ENCODE peak calls at places on chromosomes 6 and 20, in five cellular contexts. J, E, Y, S and D are unnamed samples.

GRCh38 chr6:33197431-33198048 is 2.9 kb downstream of the RXRB start:
- DNase-seq in J (peak), S (peak), Y (peak), E (peak), D (peak)

GRCh38 chr6:74735304-74735703 is 470.5 kb downstream of the COL12A1 start:
- DNase-seq in Y (no peak), J (no peak), S (no peak), E (no peak), D (no peak)

GRCh38 chr6:24831771-24832718 is 33.3 kb upstream of the ARMH2 start:
- DNase-seq in E (no peak), Y (no peak), J (no peak), S (no peak), D (no peak)

GRCh38 chr6:29596381-29596900 is 11.5 kb downstream of the OR2H2 start:
- DNase-seq in J (no peak), Y (no peak), S (no peak), E (no peak), D (no peak)

GRCh38 chr6:150272264-150272975 is 96.4 kb upstream of the IYD start:
- DNase-seq in J (no peak), Y (no peak), S (no peak), E (no peak), D (no peak)

GRCh38 chr6:99739526-99739925 is 132.9 kb downstream of the PRDM13 start:
- DNase-seq in J (no peak), E (no peak), Y (no peak), S (peak), D (no peak)

GRCh38 chr20:44089987-44090674 is 96.9 kb downstream of the JPH2 start:
- DNase-seq in Y (peak), J (peak), S (no peak), E (peak), D (no peak)

GRCh38 chr6:122459240-122459639 is 12.4 kb downstream of the SERINC1 start:
- DNase-seq in J (no peak), Y (no peak), S (no peak), E (no peak), D (no peak)

GRCh38 chr6:17816921-17817611 is 110.3 kb upstream of the NUP153 start:
- DNase-seq in Y (peak), J (no peak), E (no peak), S (no peak), D (no peak)

GRCh38 chr6:95266537-95267258 is 310.6 kb upstream of the MANEA start:
- DNase-seq in Y (no peak), S (no peak), J (no peak), E (no peak), D (no peak)

GRCh38 chr6:53431704-53432103 is 83.0 kb upstream of the ELOVL5 start:
- DNase-seq in E (no peak), Y (peak), J (no peak), S (no peak), D (no peak)

GRCh38 chr6:55953384-55953783 is 78.0 kb upstream of the BMP5 start:
- DNase-seq in J (no peak), S (no peak), E (no peak), Y (no peak), D (no peak)

GRCh38 chr6:13769655-13770053 is 44.7 kb downstream of the MCUR1 start:
- DNase-seq in Y (no peak), J (no peak), E (no peak), S (peak), D (no peak)

GRCh38 chr6:138833819-138834539 is 38.1 kb downstream of the ECT2L start:
- DNase-seq in Y (no peak), J (peak), S (peak), E (no peak), D (no peak)

GRCh38 chr20:38290829-38291581 is 13.0 kb upstream of the BPI start:
- DNase-seq in Y (no peak), E (no peak), J (no peak), S (no peak), D (no peak)

GRCh38 chr20:8144282-8145245 is 12.5 kb downstream of the PLCB1 start:
- DNase-seq in S (no peak), E (no peak), J (no peak), Y (peak), D (no peak)

GRCh38 chr6:157556671-157557430 is 175.9 kb downstream of the ZDHHC14 start:
- DNase-seq in J (no peak), Y (no peak), S (peak), E (peak), D (peak)

GRCh38 chr6:10720229-10720959 is 2.5 kb upstream of the TMEM14C start:
- DNase-seq in S (peak), Y (peak), J (peak), E (peak), D (peak)

GRCh38 chr20:51221791-51222408 is 199.0 kb upstream of the KCNG1 start:
- DNase-seq in J (no peak), S (no peak), Y (no peak), E (peak), D (no peak)

GRCh38 chr6:62390413-62390812 is 104.4 kb upstream of the KHDRBS2 start:
- DNase-seq in Y (no peak), S (no peak), E (no peak), J (no peak), D (no peak)

GRCh38 chr6:69138173-69138572 is 503.1 kb downstream of the ADGRB3 start:
- DNase-seq in Y (no peak), S (no peak), E (no peak), J (no peak), D (no peak)

GRCh38 chr6:45678063-45678620 is 300.4 kb upstream of the SUPT3H start:
- DNase-seq in J (no peak), Y (no peak), E (no peak), S (no peak), D (no peak)

GRCh38 chr6:112258636-112259336 is 4.4 kb upstream of the LAMA4 start:
- DNase-seq in J (no peak), E (no peak), Y (no peak), S (no peak), D (no peak)

GRCh38 chr6:14165091-14165490 is 47.5 kb downstream of the CD83 start:
- DNase-seq in J (no peak), E (no peak), Y (no peak), S (no peak), D (no peak)

GRCh38 chr20:38426006-38426405 is 9.1 kb downstream of the SNHG17 start:
- DNase-seq in S (no peak), Y (no peak), E (no peak), J (no peak), D (no peak)

GRCh38 chr6:40912158-40912946 is 126.7 kb downstream of the UNC5CL start:
- DNase-seq in Y (peak), J (peak), E (peak), S (peak), D (no peak)

GRCh38 chr20:17873410-17874270 is 95.0 kb downstream of the SNX5 start:
- DNase-seq in Y (no peak), J (peak), E (peak), S (peak), D (peak)

GRCh38 chr20:38745757-38746156 is 2.5 kb upstream of the ACTR5 start:
- DNase-seq in E (no peak), S (no peak), J (no peak), Y (no peak), D (no peak)

GRCh38 chr6:14037402-14038277 is 79.9 kb upstream of the CD83 start:
- DNase-seq in Y (no peak), J (no peak), S (no peak), E (no peak), D (no peak)

GRCh38 chr20:25066386-25066785 is 8.4 kb upstream of the ACSS1 start:
- DNase-seq in Y (no peak), J (no peak), E (peak), S (peak), D (peak)

GRCh38 chr20:47343007-47343472 is 13.5 kb downstream of the ZMYND8 start:
- DNase-seq in J (no peak), S (no peak), E (no peak), Y (no peak), D (peak)

DNA sequence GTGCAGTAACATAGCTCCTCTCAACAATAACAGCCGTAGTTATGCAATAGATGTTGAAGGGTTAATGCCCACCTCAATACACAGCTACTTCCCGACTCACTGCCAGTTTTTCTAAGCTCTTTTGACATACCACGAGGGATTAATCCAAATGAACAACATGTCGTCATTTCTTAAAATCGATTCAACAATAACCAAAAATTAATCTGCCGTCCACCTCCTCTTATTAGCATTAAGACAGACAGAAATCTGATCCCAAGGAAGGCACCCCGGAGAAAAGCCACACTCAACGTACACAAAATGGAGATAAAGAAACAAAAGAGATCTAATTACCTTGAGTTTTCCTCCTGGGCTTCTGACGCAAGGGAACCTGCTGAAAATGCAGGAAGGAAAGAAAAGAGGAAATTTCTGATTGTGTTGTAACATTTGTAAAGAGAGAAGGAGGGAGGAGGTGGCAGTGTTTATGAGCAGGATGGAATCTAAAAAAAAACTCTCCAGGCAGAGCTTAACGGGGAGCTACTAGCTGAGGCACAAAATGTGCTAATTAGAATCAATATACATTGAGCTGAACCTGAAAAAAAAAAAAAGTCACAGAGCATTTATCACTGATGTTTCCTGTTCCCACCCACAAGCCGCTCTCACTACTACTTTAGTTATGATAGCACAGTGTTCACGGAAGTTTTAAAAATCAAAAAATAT is 109.3 kb downstream of the IPCEF1 start:
- DNase-seq in Y (peak), E (no peak), J (no peak), S (no peak), D (no peak)
- H3K27ac ChIP-seq in Y (peak), E (peak), J (peak), S (peak), D (peak)

DNA sequence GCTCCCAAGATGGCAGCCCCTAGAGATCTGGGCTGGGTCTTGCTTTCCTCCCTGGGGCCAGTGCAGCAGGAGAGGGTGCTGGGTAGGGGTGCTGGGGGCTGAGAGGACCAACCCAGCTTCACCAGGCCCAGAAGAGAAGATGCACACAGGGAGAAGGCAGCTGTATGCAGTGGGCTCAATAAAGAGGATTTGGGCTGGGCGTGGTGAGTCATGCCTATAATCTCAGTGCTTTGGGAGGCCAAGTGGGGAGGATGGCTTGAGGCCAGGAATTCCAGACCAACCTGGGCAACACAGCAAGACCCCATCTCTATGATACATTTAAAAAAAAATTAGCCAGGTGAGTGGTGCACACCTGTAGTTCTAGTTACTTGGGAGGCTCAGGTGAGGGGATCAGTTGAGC is 25.7 kb upstream of the EMILIN3 start:
- DNase-seq in J (no peak), Y (no peak), E (no peak), S (no peak), D (no peak)
- H3K4me3 ChIP-seq in J (no peak), Y (no peak), E (no peak), S (no peak), D (no peak)

DNA sequence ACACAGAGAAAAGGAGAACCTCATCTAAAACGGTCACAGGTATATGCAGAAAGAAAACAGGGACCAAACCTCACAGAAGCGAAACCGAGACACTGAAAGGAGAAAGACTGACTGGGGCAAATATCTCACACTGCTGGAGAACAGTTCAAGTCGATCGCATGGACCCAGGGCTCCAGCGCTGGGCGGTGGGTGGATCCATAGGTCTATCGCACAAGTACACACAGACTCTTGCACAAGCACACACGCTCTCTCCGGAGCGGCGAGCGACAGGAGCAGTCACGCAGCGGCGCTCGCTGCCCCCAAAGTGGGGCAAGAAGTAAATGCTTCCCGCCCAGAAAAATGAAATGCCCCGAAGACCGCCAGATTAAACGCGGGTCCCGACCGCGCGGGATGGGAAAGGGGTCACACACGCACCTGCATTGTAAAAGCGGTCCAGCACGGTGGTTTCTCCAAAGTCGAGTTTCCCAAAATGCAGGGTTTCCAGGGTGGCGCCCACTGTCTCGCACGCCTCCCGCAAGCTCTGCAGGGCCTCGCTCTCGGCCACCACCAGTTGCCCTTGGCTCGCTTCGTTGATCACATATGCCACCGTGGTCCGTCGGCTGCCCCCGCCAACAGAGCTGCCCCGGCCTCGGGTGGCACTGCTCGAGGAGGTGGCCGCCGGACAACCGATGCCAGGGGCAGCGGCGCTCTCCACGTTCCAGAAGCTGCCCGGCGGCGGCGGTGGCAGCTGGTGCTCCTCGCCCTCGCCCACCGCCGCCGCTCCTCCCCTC is 796 bp downstream of the MAP3K5 start:
- DNase-seq in J (peak), Y (peak), E (peak), S (peak), D (peak)
- TF ChIP-seq POLR2AphosphoS5 in J (peak), Y (peak), E (peak), S (peak), D (peak)

GRCh38 chr20:42855896-42856295 is 333.8 kb downstream of the PTPRT start:
- DNase-seq in S (no peak), E (no peak), J (no peak), Y (no peak), D (no peak)
- H3K27ac ChIP-seq in S (no peak), E (no peak), J (no peak), Y (no peak), D (no peak)

DNA sequence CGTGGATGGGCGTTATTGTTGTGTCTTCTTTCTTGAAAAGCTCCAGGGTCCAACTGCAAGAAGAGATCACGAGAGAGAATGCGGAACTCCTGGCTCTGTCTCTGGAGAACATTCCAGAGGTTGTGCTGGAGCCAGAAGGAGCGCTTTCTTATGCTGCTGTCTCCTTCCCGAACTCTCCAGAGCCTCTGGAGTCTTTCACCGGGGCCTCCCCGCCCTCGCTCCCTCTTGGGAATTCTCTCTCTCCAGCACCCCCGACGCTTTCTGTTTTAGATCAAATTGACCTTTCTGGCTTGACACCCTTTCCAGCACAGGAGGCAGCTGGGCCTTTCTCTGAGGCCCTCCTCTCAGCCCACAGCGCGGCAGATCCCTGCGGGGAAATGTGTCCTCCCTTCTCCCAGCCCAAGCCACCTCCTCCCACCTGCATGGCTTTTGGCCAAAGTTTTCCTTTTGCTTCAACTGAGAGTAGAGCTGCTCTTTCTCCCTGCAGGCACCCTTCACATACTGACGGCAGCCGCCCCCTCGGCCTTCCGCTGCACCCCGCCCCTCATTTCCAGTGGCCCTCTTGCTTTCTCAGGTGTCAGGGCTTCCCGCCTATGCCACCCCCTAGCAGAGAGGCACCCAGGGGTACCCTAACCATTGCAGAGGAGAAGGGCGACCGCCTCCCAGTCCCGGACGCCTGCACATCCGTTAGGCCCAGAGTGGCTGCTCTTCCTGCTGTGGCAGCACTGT is 6.6 kb upstream of the CCR6 start:
- DNase-seq in J (no peak), Y (no peak), E (no peak), S (no peak), D (no peak)
- H3K4me3 ChIP-seq in J (no peak), Y (no peak), E (no peak), S (peak), D (no peak)

GRCh38 chr20:61682998-61683681 is 382.5 kb downstream of the TAF4 start:
- DNase-seq in Y (no peak), J (no peak), S (no peak), E (no peak), D (no peak)
- TF ChIP-seq POLR2AphosphoS5 in Y (no peak), J (no peak), S (no peak), E (no peak), D (no peak)